ENCODE peak calls at places on chromosomes 13 and 19, in seven cellular contexts. L is NT2/D1, Q is AG04450, V is lower leg skin, R is fibroblast of mammary gland, E is Panc1, Z is NB4. N is an unnamed sample.

GRCh38 chr19:35545855-35546381 is 492 bp downstream of the TMEM147 start:
- DNase-seq in L (no peak), Q (no peak), V (no peak), R (no peak), E (no peak), Z (peak; percentile 46), N (no peak)

GRCh38 chr13:79466852-79467251 is 14.1 kb upstream of the NDFIP2 start:
- DNase-seq in L (no peak), Q (no peak), V (no peak), R (no peak), E (no peak), Z (no peak), N (no peak)

GRCh38 chr19:7748756-7749155 is 1.4 kb upstream of the CD209 start:
- DNase-seq in L (peak; percentile 16), Q (no peak), V (no peak), R (peak; percentile 13), E (no peak), Z (peak; percentile 55), N (no peak)

GRCh38 chr19:49512970-49513745 is 697 bp downstream of the FCGRT start:
- DNase-seq in L (no peak), Q (no peak), V (peak; percentile 93), R (no peak), E (no peak), Z (peak; percentile 53), N (no peak)

GRCh38 chr13:51869921-51870320 is 8.2 kb downstream of the CCDC70 start:
- DNase-seq in L (no peak), Q (no peak), V (no peak), R (no peak), E (no peak), Z (no peak), N (no peak)

GRCh38 chr13:33321686-33322473 is 36.3 kb upstream of the STARD13 start:
- DNase-seq in L (no peak), Q (no peak), V (no peak), R (peak; percentile 70), E (no peak), Z (no peak), N (no peak)

GRCh38 chr19:49676136-49676689 is 858 bp upstream of the PRMT1 start:
- DNase-seq in L (peak; percentile 83), Q (peak; percentile 86), V (peak; percentile 97), R (peak; percentile 97), E (peak; percentile 84), Z (peak; percentile 88), N (peak; percentile 52)

GRCh38 chr13:33744589-33745369 is 73.2 kb upstream of the RFC3 start:
- DNase-seq in L (no peak), Q (no peak), V (no peak), R (no peak), E (no peak), Z (no peak), N (no peak)

GRCh38 chr13:64488731-64489130 is 2741.4 kb downstream of the PCDH9 start:
- DNase-seq in L (no peak), Q (no peak), V (no peak), R (no peak), E (no peak), Z (no peak), N (no peak)

GRCh38 chr13:64459778-64460177 is 2770.4 kb downstream of the PCDH9 start:
- DNase-seq in L (no peak), Q (no peak), V (no peak), R (no peak), E (no peak), Z (no peak), N (no peak)

GRCh38 chr13:34201050-34201913 is 383.3 kb downstream of the RFC3 start:
- DNase-seq in L (no peak), Q (peak; percentile 7), V (no peak), R (peak; percentile 67), E (no peak), Z (no peak), N (peak; percentile 77)

GRCh38 chr19:54532528-54532927 is 29.9 kb downstream of the LAIR2 start:
- DNase-seq in L (no peak), Q (no peak), V (peak; percentile 34), R (no peak), E (no peak), Z (peak; percentile 51), N (no peak)

GRCh38 chr19:58007285-58007684 is 4.7 kb upstream of the ZNF606 start:
- DNase-seq in L (no peak), Q (no peak), V (no peak), R (no peak), E (no peak), Z (peak; percentile 16), N (no peak)

GRCh38 chr13:51632643-51633357 is 48.5 kb downstream of the WDFY2 start:
- DNase-seq in L (peak; percentile 20), Q (no peak), V (no peak), R (no peak), E (no peak), Z (peak; percentile 9), N (no peak)

GRCh38 chr19:18606281-18607221 is at the start of gene CRLF1:
- DNase-seq in L (no peak), Q (no peak), V (no peak), R (no peak), E (no peak), Z (no peak), N (no peak)

GRCh38 chr19:18603958-18604819 is 2.4 kb downstream of the CRLF1 start:
- DNase-seq in L (no peak), Q (no peak), V (no peak), R (no peak), E (no peak), Z (no peak), N (no peak)

GRCh38 chr19:18605546-18606280 is 886 bp downstream of the CRLF1 start:
- DNase-seq in L (no peak), Q (no peak), V (no peak), R (no peak), E (no peak), Z (no peak), N (no peak)

GRCh38 chr19:18604820-18605159 is 1.8 kb downstream of the CRLF1 start:
- DNase-seq in L (no peak), Q (no peak), V (no peak), R (no peak), E (no peak), Z (no peak), N (no peak)

GRCh38 chr19:18605196-18605545 is 1.4 kb downstream of the CRLF1 start:
- DNase-seq in L (no peak), Q (no peak), V (no peak), R (no peak), E (no peak), Z (no peak), N (no peak)
- H3K4me3 ChIP-seq in L (peak overlapping the region; percentile 32), Q (no peak overlapping the region), V (no peak overlapping the region), R (no peak overlapping the region), E (no peak overlapping the region), Z (no peak overlapping the region), N (no peak overlapping the region)

GRCh38 chr19:33301011-33301899 is 1.1 kb downstream of the CEBPA start:
- DNase-seq in L (no peak), Q (no peak), V (peak; percentile 88), R (no peak), E (no peak), Z (peak; percentile 30), N (no peak)

GRCh38 chr19:33299061-33299665 is 3.2 kb downstream of the CEBPA start:
- DNase-seq in L (no peak), Q (no peak), V (no peak), R (no peak), E (no peak), Z (peak; percentile 53), N (no peak)

GRCh38 chr19:33301900-33302174 is 497 bp downstream of the CEBPA start:
- DNase-seq in L (no peak), Q (no peak), V (no peak), R (no peak), E (no peak), Z (peak; percentile 35), N (no peak)

GRCh38 chr19:33298146-33298911 is 4.0 kb downstream of the CEBPA start:
- DNase-seq in L (no peak), Q (no peak), V (peak; percentile 90), R (no peak), E (no peak), Z (peak; percentile 67), N (no peak)

DNA sequence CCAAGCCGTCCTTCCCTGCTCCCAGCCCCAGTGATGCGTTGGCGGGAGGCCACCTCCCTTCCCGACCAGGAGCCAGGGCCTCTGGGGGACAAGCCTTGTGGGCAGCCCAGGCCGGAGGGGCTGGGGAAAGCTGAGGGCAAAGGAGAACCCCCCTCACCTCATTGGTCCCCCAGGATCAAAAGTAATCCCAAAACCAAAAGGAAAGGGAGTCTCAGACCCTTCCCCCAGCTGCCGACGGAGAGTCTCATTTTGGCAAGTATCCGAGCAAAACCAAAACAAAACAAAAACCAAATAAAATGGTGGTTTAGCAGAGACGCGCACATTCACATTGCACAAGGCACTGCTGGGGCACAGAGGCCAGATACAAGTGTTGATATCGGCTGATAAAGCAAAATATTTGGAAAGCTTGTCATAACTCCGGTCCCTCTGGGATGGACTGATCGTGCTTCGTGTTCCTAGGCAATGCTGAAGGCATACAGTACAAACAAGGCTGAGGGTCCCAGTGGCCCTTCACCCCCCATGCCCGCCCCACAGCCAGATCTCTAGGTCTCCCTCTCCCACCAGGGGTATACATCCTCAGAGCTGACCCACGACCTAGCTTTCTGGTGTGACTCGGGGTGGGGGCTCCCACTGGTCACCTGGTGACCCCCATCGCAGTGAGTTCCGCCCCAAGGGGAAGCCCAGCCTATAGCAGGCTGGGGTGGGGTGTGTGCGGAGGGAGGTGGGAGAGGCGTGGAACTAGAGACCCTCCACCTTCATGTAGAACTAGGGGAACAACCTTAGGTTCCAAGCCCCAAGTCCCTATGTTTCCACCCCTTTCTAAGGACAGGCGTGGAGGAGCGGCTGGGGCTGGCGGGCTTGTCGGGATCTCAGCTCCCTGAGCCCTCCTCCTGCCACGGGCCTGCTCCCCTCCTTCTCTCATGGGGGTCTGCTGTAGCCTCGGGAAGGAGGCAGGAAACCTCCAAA is 2.0 kb downstream of the CEBPA start:
- DNase-seq in L (no peak), Q (no peak), V (no peak), R (no peak), E (no peak), Z (peak; percentile 43), N (no peak)
- H3K4me3 ChIP-seq in L (peak overlapping the region; percentile 53), Q (no peak overlapping the region), V (peak overlapping the region; percentile 39), R (no peak overlapping the region), E (peak overlapping the region; percentile 29), Z (peak overlapping the region; percentile 78), N (no peak overlapping the region)

GRCh38 chr19:1567848-1568227 is 287 bp downstream of the MEX3D start:
- DNase-seq in L (no peak), Q (no peak), V (no peak), R (no peak), E (no peak), Z (no peak), N (no peak)
- H3K4me3 ChIP-seq in L (no peak overlapping the region), Q (peak overlapping the region; percentile 79), V (no peak overlapping the region), R (no peak overlapping the region), E (no peak overlapping the region), Z (no peak overlapping the region), N (peak overlapping the region; percentile 83)

GRCh38 chr19:3187662-3188511 is 2.2 kb downstream of the NCLN start:
- DNase-seq in L (no peak), Q (no peak), V (no peak), R (no peak), E (no peak), Z (no peak), N (no peak)

GRCh38 chr19:3184847-3185481 is 766 bp upstream of the NCLN start:
- DNase-seq in L (no peak), Q (no peak), V (no peak), R (no peak), E (no peak), Z (no peak), N (no peak)

GRCh38 chr19:3186891-3187661 is 1.3 kb downstream of the NCLN start:
- DNase-seq in L (no peak), Q (no peak), V (no peak), R (peak; percentile 28), E (no peak), Z (peak; percentile 32), N (no peak)

GRCh38 chr19:3185482-3186376 is at the start of gene NCLN:
- DNase-seq in L (peak; percentile 90), Q (peak; percentile 81), V (peak; percentile 98), R (peak; percentile 93), E (peak; percentile 89), Z (peak; percentile 91), N (peak; percentile 73)

GRCh38 chr19:3186377-3186688 is 603 bp downstream of the NCLN start:
- DNase-seq in L (no peak), Q (no peak), V (no peak), R (peak; percentile 14), E (no peak), Z (peak; percentile 28), N (no peak)
- H3K4me3 ChIP-seq in L (peak overlapping the region; percentile 97), Q (peak overlapping the region; percentile 89), V (peak overlapping the region; percentile 64), R (peak overlapping the region; percentile 83), E (peak overlapping the region; percentile 78), Z (peak overlapping the region; percentile 80), N (peak overlapping the region; percentile 72)

N was measured in BJ.